ENCODE peak calls at places on chromosomes 1 and 21, in six cellular contexts. One of them, this sample, is unnamed.

GRCh38 chr1:224223819-224224714 is 41.0 kb downstream of the DEGS1 start:
- DNase-seq in osteocyte: no peak
- DNase-seq in GM12891: no peak
- DNase-seq in activated CD4-positive, alpha-beta memory T cell treated with anti-CD3 and anti-CD28 coated beads for 36 hours: no peak
- DNase-seq in psoas muscle: no peak
- DNase-seq in fibroblast of the aortic adventitia: peak; percentile 80
- DNase-seq in this sample: peak; percentile 60

GRCh38 chr1:59565611-59566410 is 248.9 kb upstream of the HOOK1 start:
- DNase-seq in osteocyte: no peak
- DNase-seq in GM12891: no peak
- DNase-seq in activated CD4-positive, alpha-beta memory T cell treated with anti-CD3 and anti-CD28 coated beads for 36 hours: no peak
- DNase-seq in psoas muscle: no peak
- DNase-seq in fibroblast of the aortic adventitia: no peak
- DNase-seq in this sample: no peak

GRCh38 chr1:38628241-38628640 is 231.3 kb downstream of the RRAGC start:
- DNase-seq in osteocyte: no peak
- DNase-seq in GM12891: no peak
- DNase-seq in activated CD4-positive, alpha-beta memory T cell treated with anti-CD3 and anti-CD28 coated beads for 36 hours: no peak
- DNase-seq in psoas muscle: no peak
- DNase-seq in fibroblast of the aortic adventitia: no peak
- DNase-seq in this sample: no peak

GRCh38 chr1:165628127-165628857 is 2.7 kb upstream of the MGST3 start:
- DNase-seq in osteocyte: no peak
- DNase-seq in GM12891: no peak
- DNase-seq in activated CD4-positive, alpha-beta memory T cell treated with anti-CD3 and anti-CD28 coated beads for 36 hours: no peak
- DNase-seq in psoas muscle: no peak
- DNase-seq in fibroblast of the aortic adventitia: no peak
- DNase-seq in this sample: no peak

GRCh38 chr1:10866314-10867091 is 70.1 kb upstream of the CASZ1 start:
- DNase-seq in osteocyte: no peak
- DNase-seq in GM12891: no peak
- DNase-seq in activated CD4-positive, alpha-beta memory T cell treated with anti-CD3 and anti-CD28 coated beads for 36 hours: peak; percentile 49
- DNase-seq in psoas muscle: no peak
- DNase-seq in fibroblast of the aortic adventitia: no peak
- DNase-seq in this sample: peak; percentile 3

GRCh38 chr1:160575112-160575664 is 4.1 kb downstream of the CD84 start:
- DNase-seq in osteocyte: no peak
- DNase-seq in GM12891: no peak
- DNase-seq in activated CD4-positive, alpha-beta memory T cell treated with anti-CD3 and anti-CD28 coated beads for 36 hours: no peak
- DNase-seq in psoas muscle: no peak
- DNase-seq in fibroblast of the aortic adventitia: no peak
- DNase-seq in this sample: no peak

GRCh38 chr21:17900281-17900989 is 81.3 kb upstream of the C21orf91 start:
- DNase-seq in osteocyte: no peak
- DNase-seq in GM12891: no peak
- DNase-seq in activated CD4-positive, alpha-beta memory T cell treated with anti-CD3 and anti-CD28 coated beads for 36 hours: peak; percentile 20
- DNase-seq in psoas muscle: peak; percentile 13
- DNase-seq in fibroblast of the aortic adventitia: no peak
- DNase-seq in this sample: no peak

GRCh38 chr1:155011004-155011416 is 8.4 kb downstream of the ZBTB7B start:
- DNase-seq in osteocyte: no peak
- DNase-seq in GM12891: no peak
- DNase-seq in activated CD4-positive, alpha-beta memory T cell treated with anti-CD3 and anti-CD28 coated beads for 36 hours: no peak
- DNase-seq in psoas muscle: no peak
- DNase-seq in fibroblast of the aortic adventitia: no peak
- DNase-seq in this sample: no peak

GRCh38 chr1:7469255-7469938 is 301.7 kb upstream of the VAMP3 start:
- DNase-seq in osteocyte: no peak
- DNase-seq in GM12891: no peak
- DNase-seq in activated CD4-positive, alpha-beta memory T cell treated with anti-CD3 and anti-CD28 coated beads for 36 hours: no peak
- DNase-seq in psoas muscle: no peak
- DNase-seq in fibroblast of the aortic adventitia: peak; percentile 73
- DNase-seq in this sample: no peak

GRCh38 chr1:151813271-151813977 is 8.2 kb upstream of the LINGO4 start:
- DNase-seq in osteocyte: no peak
- DNase-seq in GM12891: no peak
- DNase-seq in activated CD4-positive, alpha-beta memory T cell treated with anti-CD3 and anti-CD28 coated beads for 36 hours: no peak
- DNase-seq in psoas muscle: no peak
- DNase-seq in fibroblast of the aortic adventitia: no peak
- DNase-seq in this sample: no peak

GRCh38 chr1:44318097-44319088 is 36.7 kb downstream of the ERI3 start:
- DNase-seq in osteocyte: no peak
- DNase-seq in GM12891: peak; percentile 48
- DNase-seq in activated CD4-positive, alpha-beta memory T cell treated with anti-CD3 and anti-CD28 coated beads for 36 hours: peak; percentile 44
- DNase-seq in psoas muscle: no peak
- DNase-seq in fibroblast of the aortic adventitia: peak; percentile 52
- DNase-seq in this sample: peak; percentile 61

GRCh38 chr1:64363116-64363515 is 106.8 kb upstream of the CACHD1 start:
- DNase-seq in osteocyte: no peak
- DNase-seq in GM12891: no peak
- DNase-seq in activated CD4-positive, alpha-beta memory T cell treated with anti-CD3 and anti-CD28 coated beads for 36 hours: no peak
- DNase-seq in psoas muscle: no peak
- DNase-seq in fibroblast of the aortic adventitia: no peak
- DNase-seq in this sample: no peak

GRCh38 chr21:37452222-37452621 is 85.6 kb downstream of the DYRK1A start:
- DNase-seq in osteocyte: no peak
- DNase-seq in GM12891: no peak
- DNase-seq in activated CD4-positive, alpha-beta memory T cell treated with anti-CD3 and anti-CD28 coated beads for 36 hours: no peak
- DNase-seq in psoas muscle: no peak
- DNase-seq in fibroblast of the aortic adventitia: peak; percentile 93
- DNase-seq in this sample: no peak

GRCh38 chr1:100277866-100278265 is 11.8 kb downstream of the RTCA start:
- DNase-seq in osteocyte: no peak
- DNase-seq in GM12891: no peak
- DNase-seq in activated CD4-positive, alpha-beta memory T cell treated with anti-CD3 and anti-CD28 coated beads for 36 hours: peak; percentile 38
- DNase-seq in psoas muscle: no peak
- DNase-seq in fibroblast of the aortic adventitia: peak; percentile 7
- DNase-seq in this sample: no peak

GRCh38 chr21:37749132-37749531 is 167.1 kb downstream of the KCNJ6 start:
- DNase-seq in osteocyte: no peak
- DNase-seq in GM12891: no peak
- DNase-seq in activated CD4-positive, alpha-beta memory T cell treated with anti-CD3 and anti-CD28 coated beads for 36 hours: no peak
- DNase-seq in psoas muscle: no peak
- DNase-seq in fibroblast of the aortic adventitia: no peak
- DNase-seq in this sample: no peak

GRCh38 chr1:192147221-192147620 is 11.0 kb upstream of the RGS18 start:
- DNase-seq in osteocyte: no peak
- DNase-seq in GM12891: no peak
- DNase-seq in activated CD4-positive, alpha-beta memory T cell treated with anti-CD3 and anti-CD28 coated beads for 36 hours: no peak
- DNase-seq in psoas muscle: no peak
- DNase-seq in fibroblast of the aortic adventitia: peak; percentile 39
- DNase-seq in this sample: no peak

GRCh38 chr1:37854406-37854805 is 5.0 kb downstream of the MTF1 start:
- DNase-seq in osteocyte: no peak
- DNase-seq in GM12891: no peak
- DNase-seq in activated CD4-positive, alpha-beta memory T cell treated with anti-CD3 and anti-CD28 coated beads for 36 hours: no peak
- DNase-seq in psoas muscle: no peak
- DNase-seq in fibroblast of the aortic adventitia: no peak
- DNase-seq in this sample: no peak

GRCh38 chr1:18588093-18588492 is 42.6 kb upstream of the PAX7 start:
- DNase-seq in osteocyte: no peak
- DNase-seq in GM12891: no peak
- DNase-seq in activated CD4-positive, alpha-beta memory T cell treated with anti-CD3 and anti-CD28 coated beads for 36 hours: no peak
- DNase-seq in psoas muscle: no peak
- DNase-seq in fibroblast of the aortic adventitia: no peak
- DNase-seq in this sample: no peak

GRCh38 chr1:207669469-207670111 is 24.7 kb downstream of the CR1L start:
- DNase-seq in osteocyte: no peak
- DNase-seq in GM12891: no peak
- DNase-seq in activated CD4-positive, alpha-beta memory T cell treated with anti-CD3 and anti-CD28 coated beads for 36 hours: no peak
- DNase-seq in psoas muscle: no peak
- DNase-seq in fibroblast of the aortic adventitia: no peak
- DNase-seq in this sample: no peak

GRCh38 chr1:170539154-170539553 is 7.2 kb downstream of the GORAB start:
- DNase-seq in osteocyte: no peak
- DNase-seq in GM12891: no peak
- DNase-seq in activated CD4-positive, alpha-beta memory T cell treated with anti-CD3 and anti-CD28 coated beads for 36 hours: no peak
- DNase-seq in psoas muscle: no peak
- DNase-seq in fibroblast of the aortic adventitia: no peak
- DNase-seq in this sample: no peak

This sample was measured in PC-3.